ENCODE peak calls at places on chromosomes 16 and 17, in seven cellular contexts. One of them, this sample, is unnamed.

GRCh38 chr17:79711715-79712305 is 18.9 kb upstream of the ENPP7 start:
- DNase-seq in epithelial cell of proximal tubule: no peak
- DNase-seq in GF-D8: no peak
- DNase-seq in lung: no peak
- DNase-seq in GM03348: no peak
- DNase-seq in activated effector memory CD4-positive, alpha-beta T cell treated with anti-CD3 and anti-CD28 coated beads, Interleukin-2, amount 50 U/mL, for 16 hours: no peak
- DNase-seq in GM13976: no peak
- DNase-seq in this sample: no peak

GRCh38 chr16:85028638-85029412 is 1.2 kb downstream of the KIAA0513 start:
- DNase-seq in epithelial cell of proximal tubule: no peak
- DNase-seq in GF-D8: no peak
- DNase-seq in lung: no peak
- DNase-seq in GM03348: peak; percentile 41
- DNase-seq in activated effector memory CD4-positive, alpha-beta T cell treated with anti-CD3 and anti-CD28 coated beads, Interleukin-2, amount 50 U/mL, for 16 hours: peak; percentile 91
- DNase-seq in GM13976: peak; percentile 50
- DNase-seq in this sample: peak; percentile 34

GRCh38 chr16:56923481-56923880 is 8.5 kb upstream of the HERPUD1 start:
- DNase-seq in epithelial cell of proximal tubule: no peak
- DNase-seq in GF-D8: no peak
- DNase-seq in lung: no peak
- DNase-seq in GM03348: no peak
- DNase-seq in activated effector memory CD4-positive, alpha-beta T cell treated with anti-CD3 and anti-CD28 coated beads, Interleukin-2, amount 50 U/mL, for 16 hours: peak; percentile 33
- DNase-seq in GM13976: no peak
- DNase-seq in this sample: no peak

GRCh38 chr17:74361613-74362391 is at the start of gene BTBD17:
- DNase-seq in epithelial cell of proximal tubule: no peak
- DNase-seq in GF-D8: no peak
- DNase-seq in lung: peak; percentile 40
- DNase-seq in GM03348: peak; percentile 71
- DNase-seq in activated effector memory CD4-positive, alpha-beta T cell treated with anti-CD3 and anti-CD28 coated beads, Interleukin-2, amount 50 U/mL, for 16 hours: peak; percentile 80
- DNase-seq in GM13976: peak; percentile 78
- DNase-seq in this sample: no peak

GRCh38 chr17:75839942-75840778 is 4.0 kb downstream of the UNC13D start:
- DNase-seq in epithelial cell of proximal tubule: no peak
- DNase-seq in GF-D8: no peak
- DNase-seq in lung: no peak
- DNase-seq in GM03348: no peak
- DNase-seq in activated effector memory CD4-positive, alpha-beta T cell treated with anti-CD3 and anti-CD28 coated beads, Interleukin-2, amount 50 U/mL, for 16 hours: no peak
- DNase-seq in GM13976: no peak
- DNase-seq in this sample: no peak

GRCh38 chr16:29736112-29736511 is 9.7 kb downstream of the C16orf54 start:
- DNase-seq in epithelial cell of proximal tubule: no peak
- DNase-seq in GF-D8: no peak
- DNase-seq in lung: no peak
- DNase-seq in GM03348: no peak
- DNase-seq in activated effector memory CD4-positive, alpha-beta T cell treated with anti-CD3 and anti-CD28 coated beads, Interleukin-2, amount 50 U/mL, for 16 hours: no peak
- DNase-seq in GM13976: no peak
- DNase-seq in this sample: no peak

GRCh38 chr16:25141648-25142047 is 30.1 kb downstream of the LCMT1 start:
- DNase-seq in epithelial cell of proximal tubule: no peak
- DNase-seq in GF-D8: no peak
- DNase-seq in lung: no peak
- DNase-seq in GM03348: no peak
- DNase-seq in activated effector memory CD4-positive, alpha-beta T cell treated with anti-CD3 and anti-CD28 coated beads, Interleukin-2, amount 50 U/mL, for 16 hours: no peak
- DNase-seq in GM13976: no peak
- DNase-seq in this sample: no peak

GRCh38 chr17:79393358-79394038 is 217.4 kb downstream of the RBFOX3 start:
- DNase-seq in epithelial cell of proximal tubule: no peak
- DNase-seq in GF-D8: no peak
- DNase-seq in lung: peak; percentile 74
- DNase-seq in GM03348: peak; percentile 94
- DNase-seq in activated effector memory CD4-positive, alpha-beta T cell treated with anti-CD3 and anti-CD28 coated beads, Interleukin-2, amount 50 U/mL, for 16 hours: peak; percentile 87
- DNase-seq in GM13976: peak; percentile 88
- DNase-seq in this sample: peak; percentile 81

GRCh38 chr16:1771072-1771863 is at the start of gene NME3:
- DNase-seq in epithelial cell of proximal tubule: no peak
- DNase-seq in GF-D8: no peak
- DNase-seq in lung: peak; percentile 81
- DNase-seq in GM03348: peak; percentile 94
- DNase-seq in activated effector memory CD4-positive, alpha-beta T cell treated with anti-CD3 and anti-CD28 coated beads, Interleukin-2, amount 50 U/mL, for 16 hours: peak; percentile 93
- DNase-seq in GM13976: peak; percentile 91
- DNase-seq in this sample: peak; percentile 80

GRCh38 chr16:2835638-2836493 is 5.8 kb downstream of the ZG16B start:
- DNase-seq in epithelial cell of proximal tubule: peak; percentile 93
- DNase-seq in GF-D8: peak; percentile 13
- DNase-seq in lung: peak; percentile 84
- DNase-seq in GM03348: peak; percentile 94
- DNase-seq in activated effector memory CD4-positive, alpha-beta T cell treated with anti-CD3 and anti-CD28 coated beads, Interleukin-2, amount 50 U/mL, for 16 hours: no peak
- DNase-seq in GM13976: no peak
- DNase-seq in this sample: peak; percentile 70

GRCh38 chr16:23402100-23402499 is 50.9 kb downstream of the COG7 start:
- DNase-seq in epithelial cell of proximal tubule: no peak
- DNase-seq in GF-D8: no peak
- DNase-seq in lung: no peak
- DNase-seq in GM03348: no peak
- DNase-seq in activated effector memory CD4-positive, alpha-beta T cell treated with anti-CD3 and anti-CD28 coated beads, Interleukin-2, amount 50 U/mL, for 16 hours: no peak
- DNase-seq in GM13976: no peak
- DNase-seq in this sample: no peak

GRCh38 chr17:38451030-38451839 is 23.0 kb downstream of the ARHGAP23 start:
- DNase-seq in epithelial cell of proximal tubule: no peak
- DNase-seq in GF-D8: no peak
- DNase-seq in lung: no peak
- DNase-seq in GM03348: peak; percentile 94
- DNase-seq in activated effector memory CD4-positive, alpha-beta T cell treated with anti-CD3 and anti-CD28 coated beads, Interleukin-2, amount 50 U/mL, for 16 hours: no peak
- DNase-seq in GM13976: no peak
- DNase-seq in this sample: no peak

GRCh38 chr16:28136751-28137434 is 73.4 kb upstream of the GSG1L start:
- DNase-seq in epithelial cell of proximal tubule: no peak
- DNase-seq in GF-D8: no peak
- DNase-seq in lung: no peak
- DNase-seq in GM03348: no peak
- DNase-seq in activated effector memory CD4-positive, alpha-beta T cell treated with anti-CD3 and anti-CD28 coated beads, Interleukin-2, amount 50 U/mL, for 16 hours: peak; percentile 69
- DNase-seq in GM13976: no peak
- DNase-seq in this sample: no peak

GRCh38 chr17:38681096-38681495 is 6.3 kb upstream of the EPOP start:
- DNase-seq in epithelial cell of proximal tubule: no peak
- DNase-seq in GF-D8: no peak
- DNase-seq in lung: no peak
- DNase-seq in GM03348: no peak
- DNase-seq in activated effector memory CD4-positive, alpha-beta T cell treated with anti-CD3 and anti-CD28 coated beads, Interleukin-2, amount 50 U/mL, for 16 hours: no peak
- DNase-seq in GM13976: no peak
- DNase-seq in this sample: no peak

GRCh38 chr16:53773150-53773846 is 69.3 kb downstream of the FTO start:
- DNase-seq in epithelial cell of proximal tubule: peak; percentile 99
- DNase-seq in GF-D8: peak; percentile 33
- DNase-seq in lung: peak; percentile 41
- DNase-seq in GM03348: peak; percentile 24
- DNase-seq in activated effector memory CD4-positive, alpha-beta T cell treated with anti-CD3 and anti-CD28 coated beads, Interleukin-2, amount 50 U/mL, for 16 hours: no peak
- DNase-seq in GM13976: peak; percentile 27
- DNase-seq in this sample: peak; percentile 44

GRCh38 chr16:1610841-1611653 is 825 bp downstream of the IFT140 start:
- DNase-seq in epithelial cell of proximal tubule: no peak
- DNase-seq in GF-D8: no peak
- DNase-seq in lung: no peak
- DNase-seq in GM03348: no peak
- DNase-seq in activated effector memory CD4-positive, alpha-beta T cell treated with anti-CD3 and anti-CD28 coated beads, Interleukin-2, amount 50 U/mL, for 16 hours: peak; percentile 67
- DNase-seq in GM13976: peak; percentile 49
- DNase-seq in this sample: no peak

GRCh38 chr17:9549215-9549614 is 26.4 kb downstream of the STX8 start:
- DNase-seq in epithelial cell of proximal tubule: no peak
- DNase-seq in GF-D8: no peak
- DNase-seq in lung: no peak
- DNase-seq in GM03348: no peak
- DNase-seq in activated effector memory CD4-positive, alpha-beta T cell treated with anti-CD3 and anti-CD28 coated beads, Interleukin-2, amount 50 U/mL, for 16 hours: no peak
- DNase-seq in GM13976: no peak
- DNase-seq in this sample: no peak

GRCh38 chr17:80539022-80539421 is 5.6 kb upstream of the RPTOR start:
- DNase-seq in epithelial cell of proximal tubule: no peak
- DNase-seq in GF-D8: peak; percentile 9
- DNase-seq in lung: no peak
- DNase-seq in GM03348: no peak
- DNase-seq in activated effector memory CD4-positive, alpha-beta T cell treated with anti-CD3 and anti-CD28 coated beads, Interleukin-2, amount 50 U/mL, for 16 hours: no peak
- DNase-seq in GM13976: no peak
- DNase-seq in this sample: no peak

GRCh38 chr16:70778901-70779309 is 22.1 kb downstream of the VAC14 start:
- DNase-seq in epithelial cell of proximal tubule: no peak
- DNase-seq in GF-D8: no peak
- DNase-seq in lung: peak; percentile 40
- DNase-seq in GM03348: peak; percentile 89
- DNase-seq in activated effector memory CD4-positive, alpha-beta T cell treated with anti-CD3 and anti-CD28 coated beads, Interleukin-2, amount 50 U/mL, for 16 hours: no peak
- DNase-seq in GM13976: no peak
- DNase-seq in this sample: peak; percentile 61

GRCh38 chr16:4142268-4142667 is 26.0 kb upstream of the ADCY9 start:
- DNase-seq in epithelial cell of proximal tubule: no peak
- DNase-seq in GF-D8: no peak
- DNase-seq in lung: no peak
- DNase-seq in GM03348: no peak
- DNase-seq in activated effector memory CD4-positive, alpha-beta T cell treated with anti-CD3 and anti-CD28 coated beads, Interleukin-2, amount 50 U/mL, for 16 hours: peak; percentile 72
- DNase-seq in GM13976: peak; percentile 54
- DNase-seq in this sample: no peak

GRCh38 chr17:73175962-73176565 is 11.3 kb downstream of the SSTR2 start:
- DNase-seq in epithelial cell of proximal tubule: no peak
- DNase-seq in GF-D8: no peak
- DNase-seq in lung: no peak
- DNase-seq in GM03348: no peak
- DNase-seq in activated effector memory CD4-positive, alpha-beta T cell treated with anti-CD3 and anti-CD28 coated beads, Interleukin-2, amount 50 U/mL, for 16 hours: no peak
- DNase-seq in GM13976: no peak
- DNase-seq in this sample: no peak

GRCh38 chr16:66647866-66648265 is 43.4 kb downstream of the CMTM3 start:
- DNase-seq in epithelial cell of proximal tubule: no peak
- DNase-seq in GF-D8: no peak
- DNase-seq in lung: no peak
- DNase-seq in GM03348: no peak
- DNase-seq in activated effector memory CD4-positive, alpha-beta T cell treated with anti-CD3 and anti-CD28 coated beads, Interleukin-2, amount 50 U/mL, for 16 hours: no peak
- DNase-seq in GM13976: no peak
- DNase-seq in this sample: no peak

GRCh38 chr16:11130978-11131665 is 124.9 kb downstream of the SOCS1 start:
- DNase-seq in epithelial cell of proximal tubule: no peak
- DNase-seq in GF-D8: no peak
- DNase-seq in lung: no peak
- DNase-seq in GM03348: no peak
- DNase-seq in activated effector memory CD4-positive, alpha-beta T cell treated with anti-CD3 and anti-CD28 coated beads, Interleukin-2, amount 50 U/mL, for 16 hours: no peak
- DNase-seq in GM13976: no peak
- DNase-seq in this sample: no peak

GRCh38 chr16:11851301-11852091 is at the start of gene RSL1D1:
- DNase-seq in epithelial cell of proximal tubule: peak; percentile 47
- DNase-seq in GF-D8: peak; percentile 89
- DNase-seq in lung: peak; percentile 90
- DNase-seq in GM03348: peak; percentile 99
- DNase-seq in activated effector memory CD4-positive, alpha-beta T cell treated with anti-CD3 and anti-CD28 coated beads, Interleukin-2, amount 50 U/mL, for 16 hours: peak; percentile 97
- DNase-seq in GM13976: peak; percentile 99
- DNase-seq in this sample: peak; percentile 96

GRCh38 chr17:18241229-18241871 is 15.9 kb downstream of the LLGL1 start:
- DNase-seq in epithelial cell of proximal tubule: no peak
- DNase-seq in GF-D8: no peak
- DNase-seq in lung: no peak
- DNase-seq in GM03348: no peak
- DNase-seq in activated effector memory CD4-positive, alpha-beta T cell treated with anti-CD3 and anti-CD28 coated beads, Interleukin-2, amount 50 U/mL, for 16 hours: no peak
- DNase-seq in GM13976: no peak
- DNase-seq in this sample: no peak

GRCh38 chr17:52158450-52159042 is at the start of gene CA10:
- DNase-seq in epithelial cell of proximal tubule: no peak
- DNase-seq in GF-D8: no peak
- DNase-seq in lung: no peak
- DNase-seq in GM03348: peak; percentile 3
- DNase-seq in activated effector memory CD4-positive, alpha-beta T cell treated with anti-CD3 and anti-CD28 coated beads, Interleukin-2, amount 50 U/mL, for 16 hours: no peak
- DNase-seq in GM13976: no peak
- DNase-seq in this sample: no peak

This sample was measured in mucosa of gallbladder.